ENCODE peak calls at places on chromosomes 13 and 19, in ten cellular contexts. K is kidney, V is left ventricle myocardium inferior, A is fibroblast of lung, G is adrenal gland, R is thoracic aorta, N is fibroblast of pulmonary artery, P is kidney epithelial cell, Y is IMR-90, M is left lung. I is an unnamed sample.

GRCh38 chr19:1081301-1082164 is 13.6 kb downstream of the POLR2E start:
- DNase-seq in Y (no peak), A (no peak), K (peak), V (no peak), N (no peak), P (no peak), R (no peak), M (no peak), G (no peak), I (no peak)

GRCh38 chr19:10603873-10604459 is 16.9 kb upstream of the AP1M2 start:
- DNase-seq in V (no peak), G (no peak), M (peak), P (no peak), A (no peak), Y (no peak), N (peak), K (no peak), R (no peak), I (no peak)

GRCh38 chr13:44425041-44425814 is 51.6 kb downstream of the SERP2 start:
- DNase-seq in Y (no peak), N (no peak), R (no peak), A (no peak), M (no peak), G (no peak), P (no peak), K (no peak), V (no peak), I (no peak)

GRCh38 chr13:113489549-113490495 is 689 bp downstream of the DCUN1D2 start:
- DNase-seq in A (peak), N (peak), Y (peak), P (no peak), G (peak), K (peak), M (peak), V (no peak), R (no peak), I (no peak)

GRCh38 chr13:102197193-102197592 is 204.7 kb downstream of the FGF14 start:
- DNase-seq in G (no peak), Y (peak), P (no peak), M (no peak), A (peak), K (no peak), V (no peak), N (no peak), R (no peak), I (no peak)

GRCh38 chr13:39900106-39900750 is 244.8 kb downstream of the COG6 start:
- DNase-seq in P (no peak), N (peak), M (no peak), G (no peak), K (no peak), R (no peak), V (no peak), A (peak), Y (peak), I (peak)

GRCh38 chr19:20925481-20925880 is 2.4 kb downstream of the ZNF85 start:
- DNase-seq in N (no peak), K (no peak), V (no peak), R (no peak), A (no peak), P (no peak), Y (no peak), G (no peak), M (no peak), I (no peak)

GRCh38 chr19:13803038-13803437 is 7.8 kb downstream of the ZSWIM4 start:
- DNase-seq in Y (no peak), V (no peak), R (no peak), A (no peak), M (no peak), G (no peak), P (no peak), N (no peak), K (no peak), I (no peak)

GRCh38 chr19:47540748-47541147 is 25.9 kb upstream of the NAPA start:
- DNase-seq in Y (peak), N (peak), K (no peak), G (peak), A (peak), M (no peak), R (no peak), P (no peak), V (no peak), I (no peak)

GRCh38 chr13:102903659-102904407 is 58.0 kb downstream of the ERCC5 start:
- DNase-seq in G (no peak), P (no peak), V (no peak), Y (peak), N (peak), K (no peak), M (no peak), A (no peak), R (no peak), I (no peak)

GRCh38 chr19:54179921-54180452 is 7.0 kb upstream of the TMC4 start:
- DNase-seq in P (peak), Y (peak), R (no peak), N (peak), K (peak), M (no peak), A (peak), V (no peak), G (no peak), I (peak)

GRCh38 chr13:42615691-42616090 is 41.7 kb downstream of the TNFSF11 start:
- DNase-seq in A (peak), G (no peak), N (peak), R (no peak), V (no peak), Y (peak), M (no peak), P (no peak), K (no peak), I (peak)

DNA sequence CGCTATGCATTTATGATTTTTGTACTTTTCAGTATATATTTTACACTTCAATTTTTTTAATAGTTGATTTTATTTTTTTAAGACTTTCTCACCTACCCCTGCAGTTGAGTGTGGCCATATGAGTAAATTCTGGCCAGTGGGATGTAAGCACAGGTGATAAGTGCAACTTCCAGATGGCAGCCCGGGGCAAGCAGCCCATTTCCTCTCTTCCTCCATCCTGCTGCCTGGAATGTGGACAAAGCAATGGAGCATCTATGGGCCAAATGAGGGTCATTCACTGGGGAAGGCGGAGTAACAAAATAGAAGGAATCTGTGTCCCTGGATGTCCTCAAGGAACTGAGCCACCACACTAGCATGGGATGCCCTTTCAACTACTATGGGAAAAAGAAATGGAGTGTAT is 12.3 kb downstream of the RFXAP start:
- DNase-seq in G (no peak), A (no peak), Y (no peak), P (no peak), V (no peak), K (no peak), N (no peak), M (no peak), R (no peak), I (no peak)
- H3K4me3 ChIP-seq in G (no peak), A (no peak), Y (no peak), P (no peak), V (no peak), K (no peak), N (no peak), M (no peak), R (no peak), I (no peak)

GRCh38 chr19:40191836-40192646 is 815 bp downstream of the MAP3K10 start:
- DNase-seq in Y (peak), M (no peak), G (peak), N (peak), R (no peak), A (peak), P (no peak), V (no peak), K (peak), I (no peak)
- TF ChIP-seq CTCF in Y (peak), M (no peak), G (no peak), N (no peak), R (no peak), A (no peak), P (peak), V (no peak), K (no peak), I (no peak)

GRCh38 chr13:111515648-111516047 is 195.2 kb downstream of the TEX29 start:
- DNase-seq in N (no peak), A (no peak), P (no peak), V (no peak), R (no peak), Y (no peak), K (peak), G (no peak), M (no peak), I (no peak)

GRCh38 chr13:111516712-111517640 is 196.5 kb downstream of the TEX29 start:
- DNase-seq in G (no peak), K (peak), M (no peak), N (no peak), Y (no peak), V (no peak), A (no peak), P (no peak), R (no peak), I (no peak)

GRCh38 chr13:111518161-111518791 is 197.8 kb downstream of the TEX29 start:
- DNase-seq in R (no peak), A (no peak), K (peak), Y (no peak), M (no peak), G (no peak), P (no peak), N (no peak), V (no peak), I (no peak)

GRCh38 chr13:111519041-111519440 is 198.6 kb downstream of the TEX29 start:
- DNase-seq in M (no peak), P (no peak), A (no peak), Y (no peak), V (no peak), K (peak), R (no peak), N (no peak), G (no peak), I (no peak)

DNA sequence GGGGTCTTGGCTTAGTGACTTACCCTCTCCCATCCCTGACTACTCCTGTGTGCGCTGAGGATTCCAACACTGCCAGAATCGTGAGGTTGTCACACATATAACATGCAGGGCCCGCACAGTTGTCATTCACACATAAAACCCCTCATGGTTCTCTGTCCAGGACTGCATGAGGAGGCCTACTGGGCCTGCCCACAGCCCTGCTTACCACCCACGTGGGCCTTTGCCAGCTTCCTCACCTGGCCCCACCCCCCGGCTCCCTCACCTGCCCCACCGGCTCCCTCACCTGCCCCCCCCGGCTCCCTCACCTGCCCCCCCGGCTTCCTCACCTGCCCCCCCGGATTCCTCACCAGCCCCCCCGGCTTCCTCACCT is 197.2 kb downstream of the TEX29 start:
- DNase-seq in G (no peak), K (peak), N (no peak), M (no peak), Y (no peak), R (no peak), A (no peak), P (no peak), V (no peak), I (no peak)
- H3K4me3 ChIP-seq in G (no peak), K (no peak), N (no peak), M (no peak), Y (no peak), R (no peak), A (no peak), P (no peak), V (no peak), I (no peak)

DNA sequence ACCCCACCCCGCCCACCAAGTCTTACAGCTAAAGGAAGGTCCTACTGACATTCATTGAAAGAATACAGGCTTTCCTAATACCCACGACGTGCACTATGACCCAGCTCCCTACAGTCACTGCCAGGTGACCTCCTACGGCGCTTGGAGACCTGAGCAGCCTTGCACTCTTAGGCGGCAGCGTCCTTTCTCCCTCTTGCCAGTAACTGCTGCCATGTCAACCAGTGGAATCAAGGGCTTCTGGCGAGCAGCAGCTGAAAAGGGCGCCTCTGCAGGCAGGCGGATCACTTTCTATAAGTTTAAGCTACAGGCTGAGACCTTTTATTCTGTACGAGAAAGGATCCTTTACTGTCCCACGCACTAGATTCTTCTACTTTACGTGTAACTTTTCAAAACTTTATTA is 2.0 kb downstream of the KCTD12 start:
- DNase-seq in N (peak), A (peak), P (no peak), R (no peak), G (peak), V (peak), K (peak), Y (no peak), M (peak), I (no peak)
- TF ChIP-seq CTCF in N (peak), A (peak), P (peak), R (peak), G (peak), V (peak), K (peak), Y (no peak), M (no peak), I (peak)

DNA sequence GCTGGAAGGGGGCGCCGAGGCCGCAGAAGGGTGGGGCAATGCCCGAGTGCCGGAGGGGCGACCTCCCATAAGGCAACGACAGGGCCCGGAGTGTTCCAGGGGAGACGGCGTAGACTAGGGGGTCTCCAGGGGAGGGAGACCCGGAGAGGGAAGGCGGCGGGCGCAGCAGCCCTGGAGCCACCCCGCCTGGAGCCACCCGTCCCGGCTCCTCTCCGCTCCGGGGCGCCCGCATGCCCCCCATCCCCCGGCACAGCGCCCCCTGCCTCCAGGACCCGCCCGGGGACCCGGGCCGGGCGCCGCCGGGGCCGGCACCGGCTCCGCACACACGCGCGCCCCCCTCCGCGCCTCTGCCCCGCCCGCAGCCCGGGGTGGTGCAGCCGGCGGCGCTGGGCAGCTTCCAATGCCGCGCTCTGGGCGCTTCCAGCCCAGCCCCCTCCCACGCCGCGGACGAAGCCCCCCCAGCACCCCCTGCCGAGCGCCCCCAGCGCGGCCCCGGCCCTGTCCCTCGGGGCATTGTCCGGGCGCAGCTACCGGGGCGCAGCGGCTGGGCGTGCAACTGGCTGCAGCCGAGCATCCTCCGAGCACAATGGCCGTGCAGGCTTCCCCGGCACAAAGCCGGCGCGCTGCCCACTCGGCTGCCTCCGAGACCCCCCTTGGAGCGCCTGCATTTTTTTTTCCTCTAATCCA is 519 bp downstream of the PTPRS start:
- DNase-seq in Y (no peak), A (no peak), V (no peak), G (no peak), P (no peak), M (no peak), K (no peak), N (no peak), R (no peak), I (no peak)
- H3K4me3 ChIP-seq in Y (peak), A (peak), V (peak), G (no peak), P (peak), M (peak), K (peak), N (peak), R (peak), I (peak)